ENCODE peak calls at places on chromosomes 5 and 9, in seven cellular contexts. One of them, this sample, is unnamed.

GRCh38 chr5:158634713-158635112 is 465.0 kb downstream of the EBF1 start:
- DNase-seq in CD4-positive, alpha-beta T cell: no peak
- DNase-seq in progenitor cell of endocrine pancreas: no peak
- DNase-seq in GM10248: no peak
- DNase-seq in GM03348: peak; percentile 66
- DNase-seq in activated CD8-positive, alpha-beta T cell treated with anti-CD3 and anti-CD28 coated beads for 36 hours: no peak
- DNase-seq in A549: no peak
- DNase-seq in this sample: no peak

GRCh38 chr5:149757186-149757950 is 27.3 kb downstream of the PPARGC1B start:
- DNase-seq in GM10248: no peak
- DNase-seq in GM03348: no peak
- DNase-seq in progenitor cell of endocrine pancreas: no peak
- DNase-seq in activated CD8-positive, alpha-beta T cell treated with anti-CD3 and anti-CD28 coated beads for 36 hours: no peak
- DNase-seq in A549: no peak
- DNase-seq in CD4-positive, alpha-beta T cell: no peak
- DNase-seq in this sample: no peak

GRCh38 chr9:135566552-135566951 is 5.0 kb downstream of the PAEP start:
- DNase-seq in activated CD8-positive, alpha-beta T cell treated with anti-CD3 and anti-CD28 coated beads for 36 hours: peak; percentile 11
- DNase-seq in CD4-positive, alpha-beta T cell: no peak
- DNase-seq in GM10248: no peak
- DNase-seq in progenitor cell of endocrine pancreas: no peak
- DNase-seq in GM03348: no peak
- DNase-seq in A549: no peak
- DNase-seq in this sample: no peak

GRCh38 chr9:109453210-109453842 is 44.8 kb downstream of the PTPN3 start:
- DNase-seq in A549: peak; percentile 42
- DNase-seq in CD4-positive, alpha-beta T cell: no peak
- DNase-seq in GM10248: no peak
- DNase-seq in activated CD8-positive, alpha-beta T cell treated with anti-CD3 and anti-CD28 coated beads for 36 hours: no peak
- DNase-seq in progenitor cell of endocrine pancreas: no peak
- DNase-seq in GM03348: no peak
- DNase-seq in this sample: no peak

GRCh38 chr5:96111080-96111756 is 149.6 kb upstream of the ELL2 start:
- DNase-seq in GM10248: no peak
- DNase-seq in progenitor cell of endocrine pancreas: no peak
- DNase-seq in activated CD8-positive, alpha-beta T cell treated with anti-CD3 and anti-CD28 coated beads for 36 hours: no peak
- DNase-seq in A549: no peak
- DNase-seq in CD4-positive, alpha-beta T cell: no peak
- DNase-seq in GM03348: no peak
- DNase-seq in this sample: no peak

GRCh38 chr5:169052207-169052606 is 248.7 kb downstream of the SLIT3 start:
- DNase-seq in GM10248: no peak
- DNase-seq in progenitor cell of endocrine pancreas: no peak
- DNase-seq in activated CD8-positive, alpha-beta T cell treated with anti-CD3 and anti-CD28 coated beads for 36 hours: no peak
- DNase-seq in GM03348: peak; percentile 29
- DNase-seq in CD4-positive, alpha-beta T cell: no peak
- DNase-seq in A549: no peak
- DNase-seq in this sample: no peak

GRCh38 chr5:127970081-127970480 is 113.5 kb upstream of the SLC12A2 start:
- DNase-seq in A549: no peak
- DNase-seq in progenitor cell of endocrine pancreas: no peak
- DNase-seq in activated CD8-positive, alpha-beta T cell treated with anti-CD3 and anti-CD28 coated beads for 36 hours: no peak
- DNase-seq in GM10248: no peak
- DNase-seq in GM03348: no peak
- DNase-seq in CD4-positive, alpha-beta T cell: no peak
- DNase-seq in this sample: no peak

GRCh38 chr9:89387970-89388867 is 69.9 kb downstream of the SECISBP2 start:
- DNase-seq in CD4-positive, alpha-beta T cell: no peak
- DNase-seq in activated CD8-positive, alpha-beta T cell treated with anti-CD3 and anti-CD28 coated beads for 36 hours: no peak
- DNase-seq in A549: no peak
- DNase-seq in GM10248: no peak
- DNase-seq in progenitor cell of endocrine pancreas: no peak
- DNase-seq in GM03348: peak; percentile 91
- DNase-seq in this sample: peak; percentile 49

GRCh38 chr5:6730407-6730806 is 17.2 kb downstream of the TENT4A start:
- DNase-seq in CD4-positive, alpha-beta T cell: no peak
- DNase-seq in progenitor cell of endocrine pancreas: no peak
- DNase-seq in GM10248: no peak
- DNase-seq in activated CD8-positive, alpha-beta T cell treated with anti-CD3 and anti-CD28 coated beads for 36 hours: peak; percentile 59
- DNase-seq in GM03348: no peak
- DNase-seq in A549: no peak
- DNase-seq in this sample: no peak

GRCh38 chr5:179781846-179782245 is 11.9 kb upstream of the LTC4S start:
- DNase-seq in GM03348: no peak
- DNase-seq in CD4-positive, alpha-beta T cell: no peak
- DNase-seq in progenitor cell of endocrine pancreas: no peak
- DNase-seq in A549: no peak
- DNase-seq in activated CD8-positive, alpha-beta T cell treated with anti-CD3 and anti-CD28 coated beads for 36 hours: no peak
- DNase-seq in GM10248: no peak
- DNase-seq in this sample: no peak

GRCh38 chr9:127898433-127899199 is 787 bp downstream of the ST6GALNAC6 start:
- DNase-seq in A549: no peak
- DNase-seq in CD4-positive, alpha-beta T cell: no peak
- DNase-seq in progenitor cell of endocrine pancreas: no peak
- DNase-seq in activated CD8-positive, alpha-beta T cell treated with anti-CD3 and anti-CD28 coated beads for 36 hours: peak; percentile 33
- DNase-seq in GM10248: peak; percentile 50
- DNase-seq in GM03348: peak; percentile 87
- DNase-seq in this sample: no peak

GRCh38 chr5:172762214-172763119 is 8.5 kb downstream of the DUSP1 start:
- DNase-seq in activated CD8-positive, alpha-beta T cell treated with anti-CD3 and anti-CD28 coated beads for 36 hours: no peak
- DNase-seq in GM03348: no peak
- DNase-seq in A549: no peak
- DNase-seq in progenitor cell of endocrine pancreas: no peak
- DNase-seq in GM10248: no peak
- DNase-seq in CD4-positive, alpha-beta T cell: no peak
- DNase-seq in this sample: no peak

GRCh38 chr5:132764671-132765070 is 12.4 kb downstream of the SEPTIN8 start:
- DNase-seq in progenitor cell of endocrine pancreas: no peak
- DNase-seq in A549: no peak
- DNase-seq in CD4-positive, alpha-beta T cell: no peak
- DNase-seq in GM10248: no peak
- DNase-seq in activated CD8-positive, alpha-beta T cell treated with anti-CD3 and anti-CD28 coated beads for 36 hours: no peak
- DNase-seq in GM03348: no peak
- DNase-seq in this sample: no peak